ENCODE peak calls at places on chromosomes 2 and 18, in nine cellular contexts. B is H1, G is NB4, Y is pancreas, Q is choroid plexus epithelial cell, O is neural crest cell, Z is endothelial cell, I is AG04450, S is MCF 10A. W is an unnamed sample.

GRCh38 chr2:63052411-63053234 is 2.0 kb downstream of the OTX1 start:
- DNase-seq in B (peak; percentile 55), G (no peak), Y (peak; percentile 72), Q (no peak), O (no peak), Z (peak; percentile 16), I (no peak), S (no peak), W (peak; percentile 25)

GRCh38 chr2:239882335-239882734 is 142.8 kb downstream of the NDUFA10 start:
- DNase-seq in B (peak; percentile 88), G (peak; percentile 51), Y (no peak), Q (peak; percentile 53), O (peak; percentile 51), Z (peak; percentile 65), I (no peak), S (peak; percentile 67), W (peak; percentile 44)

GRCh38 chr18:46555213-46555612 is 101.8 kb downstream of the LOXHD1 start:
- DNase-seq in B (no peak), G (no peak), Y (no peak), Q (no peak), O (peak; percentile 32), Z (no peak), I (no peak), S (no peak), W (no peak)

GRCh38 chr2:239598732-239599090 is 197.9 kb upstream of the HDAC4 start:
- DNase-seq in B (no peak), G (no peak), Y (no peak), Q (no peak), O (no peak), Z (no peak), I (no peak), S (no peak), W (no peak)

GRCh38 chr18:79706658-79707057 is 27.1 kb downstream of the CTDP1 start:
- DNase-seq in B (no peak), G (no peak), Y (no peak), Q (no peak), O (no peak), Z (no peak), I (no peak), S (no peak), W (no peak)

GRCh38 chr2:236687296-236687955 is 117.8 kb downstream of the ACKR3 start:
- DNase-seq in B (no peak), G (no peak), Y (no peak), Q (no peak), O (no peak), Z (no peak), I (no peak), S (peak; percentile 51), W (no peak)

GRCh38 chr2:69353360-69353759 is 33.7 kb downstream of the GFPT1 start:
- DNase-seq in B (no peak), G (no peak), Y (no peak), Q (peak; percentile 8), O (no peak), Z (no peak), I (no peak), S (no peak), W (no peak)

GRCh38 chr2:133475610-133476009 is 92.7 kb downstream of the NCKAP5 start:
- DNase-seq in B (no peak), G (no peak), Y (no peak), Q (no peak), O (no peak), Z (no peak), I (no peak), S (no peak), W (no peak)

GRCh38 chr2:221285156-221285555 is 286.9 kb downstream of the EPHA4 start:
- DNase-seq in B (no peak), G (no peak), Y (no peak), Q (no peak), O (no peak), Z (no peak), I (no peak), S (no peak), W (no peak)

GRCh38 chr2:206323033-206323432 is 48.6 kb downstream of the ZDBF2 start:
- DNase-seq in B (no peak), G (no peak), Y (no peak), Q (no peak), O (no peak), Z (no peak), I (no peak), S (no peak), W (no peak)
- TF ChIP-seq CTCF in B (no peak), G (no peak), Y (no peak), Q (no peak), O (no peak), Z (no peak), I (no peak), S (no peak), W (no peak)

GRCh38 chr2:187654535-187654934 is 100.3 kb upstream of the TFPI start:
- DNase-seq in B (no peak), G (no peak), Y (no peak), Q (no peak), O (no peak), Z (no peak), I (no peak), S (peak; percentile 9), W (no peak)

GRCh38 chr2:187655001-187655400 is 100.8 kb upstream of the TFPI start:
- DNase-seq in B (no peak), G (no peak), Y (no peak), Q (no peak), O (no peak), Z (no peak), I (no peak), S (no peak), W (no peak)

GRCh38 chr2:187656123-187656522 is 101.9 kb upstream of the TFPI start:
- DNase-seq in B (no peak), G (no peak), Y (no peak), Q (no peak), O (no peak), Z (no peak), I (no peak), S (no peak), W (no peak)

GRCh38 chr2:187658952-187659525 is 104.8 kb upstream of the TFPI start:
- DNase-seq in B (no peak), G (peak; percentile 28), Y (no peak), Q (peak; percentile 76), O (no peak), Z (peak; percentile 18), I (peak; percentile 6), S (peak; percentile 10), W (no peak)
- TF ChIP-seq CTCF in B (peak; percentile 51), G (peak; percentile 27), Y (no peak), Q (peak; percentile 72), O (peak; percentile 49), Z (peak; percentile 42), I (peak; percentile 69), S (no peak), W (no peak)

GRCh38 chr2:85719609-85720240 is 25.6 kb downstream of the GNLY start:
- DNase-seq in B (no peak), G (peak; percentile 76), Y (no peak), Q (no peak), O (no peak), Z (no peak), I (no peak), S (no peak), W (no peak)

GRCh38 chr2:85717308-85718005 is 23.3 kb downstream of the GNLY start:
- DNase-seq in B (no peak), G (no peak), Y (no peak), Q (no peak), O (no peak), Z (no peak), I (no peak), S (no peak), W (no peak)

GRCh38 chr2:85718885-85719487 is 24.8 kb downstream of the GNLY start:
- DNase-seq in B (no peak), G (no peak), Y (no peak), Q (no peak), O (no peak), Z (no peak), I (no peak), S (no peak), W (no peak)

GRCh38 chr2:85716346-85716880 is 22.3 kb downstream of the GNLY start:
- DNase-seq in B (no peak), G (no peak), Y (no peak), Q (no peak), O (no peak), Z (no peak), I (no peak), S (no peak), W (no peak)

GRCh38 chr2:85718006-85718391 is 23.8 kb downstream of the GNLY start:
- DNase-seq in B (no peak), G (peak; percentile 51), Y (no peak), Q (peak; percentile 48), O (no peak), Z (no peak), I (no peak), S (no peak), W (no peak)
- TF ChIP-seq CTCF in B (no peak), G (no peak), Y (no peak), Q (peak; percentile 34), O (no peak), Z (no peak), I (no peak), S (no peak), W (no peak)

DNA sequence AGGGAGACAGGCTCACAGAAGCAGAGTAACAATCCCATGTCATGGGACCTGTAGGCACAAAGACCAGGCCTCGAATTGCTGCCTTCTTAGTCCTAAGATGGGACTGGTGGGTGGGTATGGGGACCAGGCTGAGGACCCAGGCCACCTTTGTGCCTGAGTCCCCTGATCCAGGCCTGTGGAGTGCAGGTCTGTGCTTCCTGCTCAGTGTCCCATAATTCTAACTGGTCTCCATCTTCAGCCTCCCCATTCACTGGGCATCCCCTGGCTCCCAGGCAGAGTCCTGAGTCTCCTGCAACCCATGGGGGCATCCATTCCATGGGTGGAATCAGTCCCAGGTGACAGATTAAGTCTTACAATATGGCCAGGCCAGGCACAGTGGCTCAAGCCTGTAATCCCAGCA is 83.9 kb downstream of the SMAD7 start:
- DNase-seq in B (no peak), G (no peak), Y (no peak), Q (no peak), O (no peak), Z (no peak), I (no peak), S (no peak), W (no peak)
- TF ChIP-seq CTCF in B (no peak), G (no peak), Y (no peak), Q (no peak), O (no peak), Z (no peak), I (no peak), S (no peak), W (no peak)

W was measured in GM20000.